ENCODE peak calls at places on chromosome 14, in six cellular contexts. V is H1, A is K562, G is HepG2, Y is GM12878, N is SK-N-SH. W is an unnamed sample.

GRCh38 chr14:73740921-73741326 is 26.7 kb upstream of the PNMA1 start:
- DNase-seq in V (no peak), A (peak), G (peak), Y (no peak), N (peak), W (no peak)

GRCh38 chr14:68081489-68081888 is 261.9 kb downstream of the RAD51B start:
- DNase-seq in V (no peak), A (no peak), G (no peak), Y (no peak), N (no peak), W (no peak)

GRCh38 chr14:104717646-104718045 is 6.4 kb upstream of the ADSS1 start:
- DNase-seq in V (no peak), A (no peak), G (no peak), Y (no peak), N (no peak), W (no peak)

GRCh38 chr14:91997492-91997891 is 42.4 kb downstream of the TRIP11 start:
- DNase-seq in V (no peak), A (peak), G (no peak), Y (no peak), N (no peak), W (no peak)

GRCh38 chr14:20197459-20197858 is 6.8 kb downstream of the OR11G2 start:
- DNase-seq in V (no peak), A (no peak), G (no peak), Y (no peak), N (no peak), W (no peak)

GRCh38 chr14:54804720-54805060 is 97.9 kb downstream of the GCH1 start:
- DNase-seq in V (peak), A (no peak), G (no peak), Y (no peak), N (no peak), W (no peak)

GRCh38 chr14:97290977-97291376 is 493.8 kb downstream of the VRK1 start:
- DNase-seq in V (no peak), A (no peak), G (no peak), Y (no peak), N (no peak), W (no peak)

GRCh38 chr14:50044040-50044651 is 72.2 kb downstream of the VCPKMT start:
- DNase-seq in V (no peak), A (no peak), G (no peak), Y (no peak), N (no peak), W (no peak)

GRCh38 chr14:104357689-104358527 is 219.5 kb downstream of the KIF26A start:
- DNase-seq in V (no peak), A (no peak), G (no peak), Y (no peak), N (peak), W (no peak)

GRCh38 chr14:57963071-57963470 is 97.2 kb upstream of the SLC35F4 start:
- DNase-seq in V (no peak), A (no peak), G (peak), Y (no peak), N (no peak), W (no peak)

GRCh38 chr14:58607571-58608317 is 30.0 kb upstream of the DACT1 start:
- DNase-seq in V (no peak), A (no peak), G (no peak), Y (no peak), N (no peak), W (no peak)

GRCh38 chr14:94625353-94625635 is 13.1 kb downstream of the SERPINA3 start:
- DNase-seq in V (no peak), A (no peak), G (no peak), Y (no peak), N (no peak), W (no peak)

GRCh38 chr14:96083667-96084320 is 44.6 kb downstream of the C14orf132 start:
- DNase-seq in V (no peak), A (no peak), G (no peak), Y (no peak), N (no peak), W (no peak)

GRCh38 chr14:22982477-22983245 is at the start of gene AJUBA:
- DNase-seq in V (peak), A (peak), G (peak), Y (no peak), N (peak), W (peak)

GRCh38 chr14:76500011-76500410 is 124.1 kb downstream of the ESRRB start:
- DNase-seq in V (no peak), A (no peak), G (no peak), Y (no peak), N (no peak), W (no peak)

GRCh38 chr14:28767851-28768548 is 1.4 kb downstream of the FOXG1 start:
- DNase-seq in V (peak), A (peak), G (no peak), Y (no peak), N (no peak), W (no peak)

GRCh38 chr14:103668117-103668516 is 39.1 kb downstream of the KLC1 start:
- DNase-seq in V (no peak), A (no peak), G (no peak), Y (no peak), N (no peak), W (no peak)

DNA sequence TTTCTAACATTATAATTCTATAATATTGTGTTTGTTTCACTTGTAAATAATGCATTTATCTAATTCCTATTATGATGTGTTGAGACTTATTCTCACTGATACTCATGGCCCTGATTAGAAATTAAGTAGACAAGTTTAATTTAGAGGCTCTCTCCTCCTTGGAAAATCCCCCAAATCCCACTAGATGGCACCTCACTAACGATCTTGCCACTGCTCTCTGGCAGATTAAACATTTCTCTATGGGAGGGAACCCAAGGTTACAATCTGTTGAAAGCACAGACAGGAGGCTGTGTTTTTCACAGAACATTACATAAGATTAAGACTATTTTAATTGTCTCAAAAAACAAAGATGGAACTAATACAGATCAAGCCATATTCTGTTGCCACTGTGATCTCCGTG is 318.7 kb downstream of the LRFN5 start:
- DNase-seq in V (no peak), A (no peak), G (peak), Y (no peak), N (no peak), W (no peak)
- TF ChIP-seq GABPA in V (no peak), A (no peak), G (no peak), Y (no peak), N (no peak), W (no peak)

GRCh38 chr14:56687123-56687522 is 107.5 kb downstream of the TMEM260 start:
- DNase-seq in V (no peak), A (no peak), G (no peak), Y (no peak), N (no peak), W (no peak)

DNA sequence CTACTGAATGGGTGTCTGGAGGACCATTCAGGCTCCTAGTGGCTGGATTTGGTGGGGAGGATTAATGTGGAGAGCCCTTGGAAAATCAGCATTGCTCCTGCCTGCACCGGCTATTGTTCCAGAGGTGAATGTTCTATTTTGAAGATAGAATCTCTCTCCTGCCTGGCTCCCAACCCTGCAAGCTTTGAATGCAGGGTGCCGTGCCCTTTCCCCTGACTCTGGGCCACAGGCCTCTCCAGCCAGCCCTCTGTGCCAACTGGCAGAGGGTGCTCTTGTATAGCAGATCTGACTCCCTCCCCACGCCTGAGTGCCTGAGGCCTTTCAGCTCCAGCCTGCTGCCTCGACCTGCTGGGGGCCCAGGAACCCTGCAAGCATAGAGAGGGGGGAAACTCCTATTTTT is 106.8 kb downstream of the TMEM260 start:
- DNase-seq in V (peak), A (no peak), G (peak), Y (no peak), N (no peak), W (no peak)
- TF ChIP-seq GABPA in V (no peak), A (no peak), G (no peak), Y (no peak), N (no peak), W (no peak)

GRCh38 chr14:35526962-35527361 is 7.0 kb upstream of the INSM2 start:
- DNase-seq in V (no peak), A (no peak), G (no peak), Y (no peak), N (no peak), W (no peak)
- TF ChIP-seq GABPA in V (no peak), A (no peak), G (no peak), Y (no peak), N (no peak), W (no peak)

GRCh38 chr14:105883066-105884005 is 357.0 kb downstream of the TMEM121 start:
- DNase-seq in V (no peak), A (no peak), G (no peak), Y (no peak), N (no peak), W (no peak)
- TF ChIP-seq GABPA in V (no peak), A (no peak), G (no peak), Y (no peak), N (no peak), W (no peak)

GRCh38 chr14:101373690-101374295 is 187.5 kb upstream of the DIO3 start:
- DNase-seq in V (no peak), A (no peak), G (no peak), Y (no peak), N (no peak), W (no peak)

GRCh38 chr14:101377069-101377468 is 184.2 kb upstream of the DIO3 start:
- DNase-seq in V (no peak), A (no peak), G (no peak), Y (no peak), N (no peak), W (no peak)

GRCh38 chr14:101372494-101372813 is 188.8 kb upstream of the DIO3 start:
- DNase-seq in V (no peak), A (no peak), G (no peak), Y (no peak), N (no peak), W (no peak)

GRCh38 chr14:101372894-101373640 is 188.2 kb upstream of the DIO3 start:
- DNase-seq in V (no peak), A (no peak), G (no peak), Y (no peak), N (no peak), W (no peak)

DNA sequence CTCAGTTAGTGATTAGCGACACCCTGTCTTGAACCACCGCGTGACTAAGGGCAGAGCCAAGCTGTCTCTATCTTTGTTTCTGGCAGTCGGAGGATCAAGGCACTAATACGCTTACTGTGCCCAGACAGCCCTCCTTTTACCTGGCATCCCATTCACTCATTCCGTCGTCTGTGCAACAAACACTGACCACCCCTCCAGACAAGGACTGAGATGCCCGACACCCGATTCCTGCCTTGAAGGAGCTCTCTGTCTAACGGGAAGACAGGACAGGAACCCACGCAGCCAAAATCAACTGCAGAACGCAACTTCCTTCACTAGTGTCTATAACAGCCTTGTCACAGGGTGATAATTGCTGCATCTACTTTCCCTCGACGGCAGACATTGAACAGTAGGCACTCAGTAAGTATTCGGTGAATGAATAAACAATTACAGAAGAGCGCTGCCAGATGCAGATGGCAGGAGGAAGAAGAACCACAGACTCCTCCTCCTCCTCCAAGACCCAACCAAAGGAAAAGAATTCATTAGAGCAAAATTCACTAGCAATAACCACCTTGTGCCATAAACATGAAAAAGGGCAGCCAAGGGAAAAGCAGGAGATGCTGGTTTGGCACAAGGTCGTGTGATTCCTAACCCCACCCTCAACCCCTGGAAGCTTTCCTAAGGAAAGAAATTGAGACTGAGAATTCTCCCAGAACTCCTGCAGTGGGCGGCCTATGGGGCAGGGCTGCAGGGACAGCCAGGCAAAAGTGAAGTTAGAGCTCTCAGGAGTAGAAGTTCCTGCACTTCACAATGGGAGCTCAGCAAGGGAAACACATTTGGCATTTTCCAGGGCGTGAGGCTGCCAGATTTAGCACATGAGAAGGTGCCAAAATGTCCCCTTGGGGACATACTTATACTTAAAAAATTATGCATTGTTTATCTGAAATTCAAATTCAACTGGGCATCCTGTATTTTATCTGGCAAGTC is 186.6 kb upstream of the DIO3 start:
- DNase-seq in V (no peak), A (no peak), G (no peak), Y (no peak), N (no peak), W (no peak)
- TF ChIP-seq GABPA in V (no peak), A (no peak), G (no peak), Y (no peak), N (no peak), W (no peak)

W was measured in HL-60.